ENCODE peak calls at places on chromosome 4, in eight cellular contexts. V is H7; N is hypothalamus; W is ACHN; Z is G401; J is activated CD4-positive, alpha-beta T cell treated with anti-CD3 and anti-CD28 coated beads for 4 hours; A is stimulated activated CD4-positive, alpha-beta T cell treated with anti-CD3 and anti-CD28 coated beads, Interleukin-15, amount 100 ng/mL, for 1 hour; T is memory B cell. R is an unnamed sample.
A peak's percentile ranks its signal among the peaks of the same experiment; 100 is the strongest.

GRCh38 chr4:103099691-103100392 is at the start of gene BDH2:
- DNase-seq in A (no peak), W (peak; percentile 90), J (peak; percentile 53), T (peak; percentile 19), V (peak; percentile 21), Z (peak; percentile 90), N (no peak), R (peak; percentile 41)

GRCh38 chr4:36508390-36508789 is 227.0 kb downstream of the DTHD1 start:
- DNase-seq in Z (no peak), V (no peak), N (no peak), J (no peak), W (no peak), A (no peak), T (no peak), R (no peak)

GRCh38 chr4:142528433-142528832 is 317.7 kb downstream of the INPP4B start:
- DNase-seq in W (no peak), T (no peak), Z (no peak), V (no peak), J (no peak), A (no peak), N (no peak), R (no peak)

GRCh38 chr4:38654273-38654672 is 9.7 kb upstream of the KLF3 start:
- DNase-seq in T (no peak), N (no peak), J (no peak), V (no peak), W (no peak), A (no peak), Z (no peak), R (no peak)

GRCh38 chr4:84962102-84962501 is 4.4 kb downstream of the WDFY3 start:
- DNase-seq in N (no peak), T (no peak), A (no peak), Z (no peak), W (no peak), J (no peak), V (no peak), R (no peak)

GRCh38 chr4:8410641-8411271 is 29.8 kb downstream of the ACOX3 start:
- DNase-seq in N (no peak), A (no peak), W (peak; percentile 76), V (peak; percentile 94), Z (peak; percentile 58), T (no peak), J (no peak), R (peak; percentile 66)

GRCh38 chr4:181017038-181017437 is 1226.2 kb upstream of the TENM3 start:
- DNase-seq in T (no peak), Z (no peak), W (no peak), J (no peak), A (no peak), V (no peak), N (no peak), R (no peak)

GRCh38 chr4:37836838-37837413 is 10.4 kb downstream of the PGM2 start:
- DNase-seq in V (no peak), J (no peak), A (no peak), Z (no peak), N (no peak), W (no peak), T (no peak), R (no peak)

GRCh38 chr4:173591760-173592159 is 61.7 kb upstream of the HAND2 start:
- DNase-seq in V (peak; percentile 52), W (no peak), Z (no peak), J (no peak), A (no peak), N (no peak), T (no peak), R (no peak)

GRCh38 chr4:38313175-38313574 is 350.8 kb upstream of the KLF3 start:
- DNase-seq in V (no peak), W (no peak), J (no peak), N (no peak), T (no peak), A (no peak), Z (no peak), R (no peak)

GRCh38 chr4:1264942-1265341 is 16.0 kb upstream of the CTBP1 start:
- DNase-seq in Z (no peak), N (no peak), J (no peak), A (no peak), V (no peak), T (no peak), W (no peak), R (no peak)

R was measured in frontal cortex.